ENCODE peak calls at places on chromosomes 13 and 19, in eight cellular contexts. O is tibial nerve, M is stomach, X is SK-N-SH, W is suprapubic skin, F is upper lobe of left lung, T is transverse colon, E is HepG2. D is an unnamed sample. For H3K36me3, the result is how much of the 10 kb centered on the place peaks cover.

GRCh38 chr13:60402022-60402421 is 5.0 kb downstream of the TDRD3 start:
- DNase-seq in O (no peak), M (no peak), X (no peak), W (no peak), F (no peak), T (no peak), E (no peak), D (no peak)

GRCh38 chr19:57267294-57267693 is 13.0 kb upstream of the ZNF460 start:
- DNase-seq in O (no peak), M (no peak), X (no peak), W (no peak), F (no peak), T (no peak), E (no peak), D (no peak)

GRCh38 chr13:26067601-26068000 is 15.8 kb upstream of the SHISA2 start:
- DNase-seq in O (no peak), M (no peak), X (no peak), W (no peak), F (no peak), T (no peak), E (no peak), D (no peak)

GRCh38 chr13:94419304-94419943 is 60.1 kb downstream of the DCT start:
- DNase-seq in O (no peak), M (no peak), X (no peak), W (no peak), F (no peak), T (no peak), E (no peak), D (no peak)

GRCh38 chr19:11230621-11231386 is 8.6 kb upstream of the ANGPTL8 start:
- DNase-seq in O (no peak), M (no peak), X (no peak), W (no peak), F (no peak), T (no peak), E (peak), D (no peak)

GRCh38 chr19:16000024-16000687 is 51.3 kb downstream of the OR10H4 start:
- DNase-seq in O (no peak), M (no peak), X (no peak), W (no peak), F (no peak), T (no peak), E (no peak), D (no peak)

GRCh38 chr19:33574824-33575223 is 46.9 kb upstream of the CHST8 start:
- DNase-seq in O (no peak), M (no peak), X (no peak), W (no peak), F (no peak), T (no peak), E (no peak), D (no peak)

GRCh38 chr13:27997904-27998522 is 9.5 kb upstream of the URAD start:
- DNase-seq in O (no peak), M (peak), X (no peak), W (no peak), F (no peak), T (peak), E (peak), D (no peak)

GRCh38 chr19:18423258-18424020 is 4.2 kb downstream of the SSBP4 start:
- DNase-seq in O (no peak), M (no peak), X (no peak), W (no peak), F (peak), T (no peak), E (no peak), D (peak)

GRCh38 chr19:18424122-18424889 is 5.1 kb downstream of the SSBP4 start:
- DNase-seq in O (no peak), M (no peak), X (no peak), W (no peak), F (peak), T (no peak), E (no peak), D (no peak)

GRCh38 chr19:18420931-18421330 is 1.7 kb downstream of the SSBP4 start:
- DNase-seq in O (no peak), M (no peak), X (no peak), W (no peak), F (no peak), T (no peak), E (no peak), D (peak)

GRCh38 chr19:18421371-18421959 is 2.3 kb downstream of the SSBP4 start:
- DNase-seq in O (no peak), M (no peak), X (no peak), W (no peak), F (peak), T (no peak), E (no peak), D (peak)

DNA sequence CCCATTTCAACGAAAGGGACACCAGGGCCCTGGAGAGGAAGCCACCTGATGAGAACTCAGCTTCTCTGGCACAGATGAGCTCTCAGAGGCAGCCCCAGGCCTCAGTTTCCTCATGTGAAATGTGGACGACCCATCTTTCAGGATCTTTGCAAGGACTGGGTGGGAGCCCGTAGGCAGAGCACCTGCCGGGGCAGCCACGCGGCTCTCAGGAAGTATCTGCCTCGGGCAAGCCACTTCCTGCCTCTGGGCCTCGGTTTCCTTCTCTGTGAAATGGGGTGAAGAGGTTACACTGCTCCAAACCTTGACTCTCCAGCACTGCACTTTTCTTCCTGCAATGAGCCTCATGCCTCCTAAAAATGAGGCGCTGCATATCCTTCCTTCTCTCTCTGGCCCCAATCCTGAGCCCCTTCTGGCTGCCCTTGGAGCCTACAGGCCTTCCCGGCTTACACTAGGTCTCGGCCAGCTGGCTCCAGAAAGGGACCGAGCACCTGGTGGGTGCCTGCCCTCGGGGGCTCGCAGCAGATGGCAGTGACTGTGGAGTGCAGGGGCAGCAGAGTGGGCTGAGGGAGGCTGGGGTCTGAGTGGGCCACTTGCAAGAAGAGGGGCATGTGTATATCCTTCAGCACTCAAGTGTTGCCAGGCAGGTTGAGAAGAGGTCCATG is 3.5 kb downstream of the SSBP4 start:
- DNase-seq in O (no peak), M (no peak), X (no peak), W (no peak), F (peak), T (no peak), E (no peak), D (peak)
- H3K27ac ChIP-seq in O (peak), M (peak), X (no peak), W (no peak), F (no peak), T (peak), E (no peak), D (no peak)

GRCh38 chr13:75368167-75368566 is 113.8 kb downstream of the TBC1D4 start:
- DNase-seq in O (peak), M (no peak), X (no peak), W (no peak), F (no peak), T (no peak), E (no peak), D (peak)
- TF ChIP-seq EP300 in O (peak), M (no peak), X (no peak), W (no peak), F (no peak), T (no peak), E (no peak), D (no peak)

GRCh38 chr13:36329355-36329754 is 16.8 kb downstream of the SPART start:
- DNase-seq in O (no peak), M (no peak), X (no peak), W (no peak), F (no peak), T (no peak), E (no peak), D (no peak)

GRCh38 chr13:36332986-36333385 is 13.2 kb downstream of the SPART start:
- DNase-seq in O (no peak), M (no peak), X (no peak), W (no peak), F (no peak), T (no peak), E (no peak), D (no peak)

GRCh38 chr13:36325912-36326311 is 20.3 kb downstream of the SPART start:
- DNase-seq in O (no peak), M (no peak), X (no peak), W (no peak), F (no peak), T (no peak), E (no peak), D (no peak)

GRCh38 chr13:36323951-36324566 is 22.1 kb downstream of the SPART start:
- DNase-seq in O (no peak), M (no peak), X (no peak), W (no peak), F (no peak), T (no peak), E (peak), D (no peak)

GRCh38 chr13:36328821-36329220 is 17.4 kb downstream of the SPART start:
- DNase-seq in O (no peak), M (no peak), X (no peak), W (no peak), F (no peak), T (no peak), E (no peak), D (no peak)
- H3K36me3 ChIP-seq in O (under half), M (under half), X (under half), W (half or more), F (under half), T (under half), E (under half), D (under half)

GRCh38 chr13:40399756-40400155 is 266.7 kb downstream of the FOXO1 start:
- DNase-seq in O (no peak), M (no peak), X (no peak), W (no peak), F (no peak), T (no peak), E (no peak), D (no peak)

GRCh38 chr13:40404407-40404806 is 262.0 kb downstream of the FOXO1 start:
- DNase-seq in O (no peak), M (no peak), X (no peak), W (no peak), F (no peak), T (no peak), E (no peak), D (no peak)

GRCh38 chr13:40402931-40403412 is 263.5 kb downstream of the FOXO1 start:
- DNase-seq in O (no peak), M (no peak), X (no peak), W (no peak), F (no peak), T (no peak), E (peak), D (peak)

GRCh38 chr13:40403509-40404241 is 262.8 kb downstream of the FOXO1 start:
- DNase-seq in O (no peak), M (no peak), X (no peak), W (no peak), F (no peak), T (no peak), E (no peak), D (peak)

DNA sequence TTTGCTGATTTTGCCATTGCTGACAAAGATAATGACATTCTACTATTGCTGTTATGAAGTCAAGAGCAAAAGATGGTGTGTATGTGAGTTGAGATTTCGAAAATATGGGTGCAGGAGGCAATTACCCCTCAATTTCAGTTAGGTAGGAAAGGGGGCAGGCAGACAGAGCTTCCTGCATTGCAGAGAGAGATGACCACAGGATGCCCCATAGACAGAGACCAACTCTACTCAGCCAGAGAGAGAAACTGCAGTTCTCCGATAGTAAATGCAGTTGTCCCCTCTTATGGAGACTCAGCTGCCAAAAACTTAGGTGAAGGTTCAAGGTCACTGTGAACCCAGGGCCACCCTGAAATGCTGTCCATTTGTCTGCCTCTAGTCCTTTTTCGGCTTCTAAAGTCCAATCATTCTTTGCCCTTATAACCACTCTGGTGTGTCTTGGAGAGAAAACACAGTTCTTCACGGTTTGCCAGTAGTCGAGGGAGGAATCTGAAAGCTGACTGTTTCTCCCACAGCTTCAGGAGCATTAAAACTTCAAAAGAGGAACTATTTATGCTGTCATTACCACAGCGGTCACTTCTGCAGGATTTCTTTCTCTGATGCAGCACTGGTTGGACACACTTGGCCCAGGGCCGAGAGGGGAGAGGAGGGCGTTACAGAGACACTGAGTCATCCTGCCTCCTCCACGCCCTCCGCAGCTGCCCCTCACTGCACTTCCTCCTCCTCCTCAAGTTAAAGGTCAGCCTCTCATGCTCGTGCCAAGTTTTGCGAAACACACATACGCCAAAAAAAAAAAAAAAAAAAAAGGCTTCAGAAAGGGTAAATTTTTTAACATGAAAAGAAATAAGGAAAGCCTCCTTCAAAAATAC is 264.3 kb downstream of the FOXO1 start:
- DNase-seq in O (peak), M (peak), X (no peak), W (peak), F (no peak), T (peak), E (peak), D (peak)
- H3K27ac ChIP-seq in O (peak), M (peak), X (peak), W (peak), F (peak), T (peak), E (peak), D (no peak)